ENCODE peak calls at places on chromosomes 1 and 21, in four cellular contexts. I is psoas muscle; N is left cardiac atrium; U is stimulated activated CD4-positive, alpha-beta T cell treated with anti-CD3 and anti-CD28 coated beads, Interleukin-2, amount 100 ng/mL, for 24 hours. F is an unnamed sample.

GRCh38 chr1:102852583-102852982 is 255.7 kb downstream of the COL11A1 start:
- DNase-seq in I (no peak), N (no peak), U (no peak), F (no peak)

GRCh38 chr1:183070923-183071618 is 47.9 kb downstream of the LAMC1 start:
- DNase-seq in I (no peak), N (no peak), U (no peak), F (no peak)

GRCh38 chr21:45351061-45351460 is 53.9 kb upstream of the COL18A1 start:
- DNase-seq in I (peak), N (no peak), U (no peak), F (no peak)

GRCh38 chr1:117674521-117675400 is 68.9 kb downstream of the TENT5C start:
- DNase-seq in I (no peak), N (no peak), U (peak), F (peak)

GRCh38 chr1:201364808-201365105 is 12.7 kb downstream of the TNNT2 start:
- DNase-seq in I (peak), N (peak), U (no peak), F (no peak)

GRCh38 chr1:94143809-94144176 is 22.8 kb upstream of the ABCA4 start:
- DNase-seq in I (no peak), N (no peak), U (no peak), F (no peak)

GRCh38 chr1:22341791-22342605 is 109.7 kb upstream of the ZBTB40 start:
- DNase-seq in I (peak), N (peak), U (no peak), F (no peak)

GRCh38 chr1:172874950-172875349 is 175.8 kb downstream of the TNFSF18 start:
- DNase-seq in I (no peak), N (no peak), U (no peak), F (no peak)

GRCh38 chr1:119327436-119328155 is 41.0 kb upstream of the HAO2 start:
- DNase-seq in I (peak), N (no peak), U (peak), F (peak)

GRCh38 chr1:229254910-229255541 is 15.9 kb upstream of the RAB4A start:
- DNase-seq in I (no peak), N (no peak), U (no peak), F (no peak)

GRCh38 chr1:42949312-42950145 is 9.1 kb downstream of the SLC2A1 start:
- DNase-seq in I (no peak), N (no peak), U (no peak), F (no peak)

GRCh38 chr21:45266518-45267389 is 20.9 kb downstream of the POFUT2 start:
- DNase-seq in I (no peak), N (no peak), U (peak), F (peak)

GRCh38 chr1:107934573-107934972 is 30.4 kb downstream of the VAV3 start:
- DNase-seq in I (no peak), N (no peak), U (no peak), F (no peak)